ENCODE peak calls at places on chromosomes 5 and 9, in ten cellular contexts. One of them, this sample, is unnamed.

GRCh38 chr9:109499631-109500120 is 1.6 kb upstream of the PTPN3 start:
- DNase-seq in colonic mucosa: peak
- DNase-seq in coronary artery: peak
- DNase-seq in A549: peak
- DNase-seq in body of pancreas: peak
- DNase-seq in SJSA1: peak
- DNase-seq in left ventricle myocardium inferior: peak
- DNase-seq in endodermal cell: peak
- DNase-seq in prostate gland: peak
- DNase-seq in pancreas: peak
- DNase-seq in this sample: no peak

GRCh38 chr5:6755519-6755918 is 42.3 kb downstream of the TENT4A start:
- DNase-seq in colonic mucosa: no peak
- DNase-seq in coronary artery: no peak
- DNase-seq in A549: no peak
- DNase-seq in body of pancreas: no peak
- DNase-seq in SJSA1: no peak
- DNase-seq in left ventricle myocardium inferior: no peak
- DNase-seq in endodermal cell: no peak
- DNase-seq in prostate gland: no peak
- DNase-seq in pancreas: no peak
- DNase-seq in this sample: no peak

GRCh38 chr9:134670042-134670525 is 28.5 kb downstream of the COL5A1 start:
- DNase-seq in colonic mucosa: no peak
- DNase-seq in coronary artery: no peak
- DNase-seq in A549: peak
- DNase-seq in body of pancreas: no peak
- DNase-seq in SJSA1: peak
- DNase-seq in left ventricle myocardium inferior: no peak
- DNase-seq in endodermal cell: no peak
- DNase-seq in prostate gland: no peak
- DNase-seq in pancreas: no peak
- DNase-seq in this sample: no peak

GRCh38 chr5:36027711-36028110 is 36.5 kb upstream of the UGT3A1 start:
- DNase-seq in colonic mucosa: no peak
- DNase-seq in coronary artery: no peak
- DNase-seq in A549: no peak
- DNase-seq in body of pancreas: no peak
- DNase-seq in SJSA1: no peak
- DNase-seq in left ventricle myocardium inferior: no peak
- DNase-seq in endodermal cell: no peak
- DNase-seq in prostate gland: no peak
- DNase-seq in pancreas: no peak
- DNase-seq in this sample: no peak

GRCh38 chr5:76818844-76819831 is at the start of gene F2RL1:
- DNase-seq in colonic mucosa: peak
- DNase-seq in coronary artery: no peak
- DNase-seq in A549: peak
- DNase-seq in body of pancreas: peak
- DNase-seq in SJSA1: peak
- DNase-seq in left ventricle myocardium inferior: peak
- DNase-seq in endodermal cell: peak
- DNase-seq in prostate gland: peak
- DNase-seq in pancreas: peak
- DNase-seq in this sample: no peak

GRCh38 chr5:79146352-79146751 is 34.7 kb downstream of the BHMT start:
- DNase-seq in colonic mucosa: no peak
- DNase-seq in coronary artery: no peak
- DNase-seq in A549: no peak
- DNase-seq in body of pancreas: no peak
- DNase-seq in SJSA1: no peak
- DNase-seq in left ventricle myocardium inferior: no peak
- DNase-seq in endodermal cell: no peak
- DNase-seq in prostate gland: no peak
- DNase-seq in pancreas: no peak
- DNase-seq in this sample: no peak

GRCh38 chr5:77129386-77129785 is 42.3 kb upstream of the ZBED3 start:
- DNase-seq in colonic mucosa: no peak
- DNase-seq in coronary artery: no peak
- DNase-seq in A549: peak
- DNase-seq in body of pancreas: peak
- DNase-seq in SJSA1: no peak
- DNase-seq in left ventricle myocardium inferior: no peak
- DNase-seq in endodermal cell: peak
- DNase-seq in prostate gland: peak
- DNase-seq in pancreas: no peak
- DNase-seq in this sample: no peak

GRCh38 chr5:14464661-14465060 is 116.9 kb upstream of the OTULINL start:
- DNase-seq in colonic mucosa: no peak
- DNase-seq in coronary artery: no peak
- DNase-seq in A549: no peak
- DNase-seq in body of pancreas: no peak
- DNase-seq in SJSA1: no peak
- DNase-seq in left ventricle myocardium inferior: no peak
- DNase-seq in endodermal cell: no peak
- DNase-seq in prostate gland: no peak
- DNase-seq in pancreas: no peak
- DNase-seq in this sample: no peak

GRCh38 chr9:95189230-95190098 is 128.0 kb downstream of the FANCC start:
- DNase-seq in colonic mucosa: no peak
- DNase-seq in coronary artery: no peak
- DNase-seq in A549: no peak
- DNase-seq in body of pancreas: no peak
- DNase-seq in SJSA1: peak
- DNase-seq in left ventricle myocardium inferior: peak
- DNase-seq in endodermal cell: no peak
- DNase-seq in prostate gland: no peak
- DNase-seq in pancreas: no peak
- DNase-seq in this sample: no peak

GRCh38 chr9:100601216-100601615 is 23.3 kb downstream of the CAVIN4 start:
- DNase-seq in colonic mucosa: peak
- DNase-seq in coronary artery: no peak
- DNase-seq in A549: peak
- DNase-seq in body of pancreas: peak
- DNase-seq in SJSA1: peak
- DNase-seq in left ventricle myocardium inferior: no peak
- DNase-seq in endodermal cell: peak
- DNase-seq in prostate gland: peak
- DNase-seq in pancreas: peak
- DNase-seq in this sample: no peak

GRCh38 chr9:99253134-99253533 is 31.1 kb downstream of the SEC61B start:
- DNase-seq in colonic mucosa: no peak
- DNase-seq in coronary artery: no peak
- DNase-seq in A549: no peak
- DNase-seq in body of pancreas: no peak
- DNase-seq in SJSA1: no peak
- DNase-seq in left ventricle myocardium inferior: no peak
- DNase-seq in endodermal cell: peak
- DNase-seq in prostate gland: no peak
- DNase-seq in pancreas: no peak
- DNase-seq in this sample: no peak

GRCh38 chr9:33151007-33151557 is 16.1 kb downstream of the B4GALT1 start:
- DNase-seq in colonic mucosa: peak
- DNase-seq in coronary artery: peak
- DNase-seq in A549: no peak
- DNase-seq in body of pancreas: peak
- DNase-seq in SJSA1: peak
- DNase-seq in left ventricle myocardium inferior: peak
- DNase-seq in endodermal cell: peak
- DNase-seq in prostate gland: no peak
- DNase-seq in pancreas: no peak
- DNase-seq in this sample: no peak

GRCh38 chr5:157328277-157328912 is 62.5 kb downstream of the CYFIP2 start:
- DNase-seq in colonic mucosa: peak
- DNase-seq in coronary artery: no peak
- DNase-seq in A549: peak
- DNase-seq in body of pancreas: peak
- DNase-seq in SJSA1: peak
- DNase-seq in left ventricle myocardium inferior: peak
- DNase-seq in endodermal cell: peak
- DNase-seq in prostate gland: peak
- DNase-seq in pancreas: peak
- DNase-seq in this sample: peak
- H3K27ac ChIP-seq in colonic mucosa: no peak
- H3K27ac ChIP-seq in coronary artery: peak
- H3K27ac ChIP-seq in A549: no peak
- H3K27ac ChIP-seq in body of pancreas: no peak
- H3K27ac ChIP-seq in SJSA1: no peak
- H3K27ac ChIP-seq in left ventricle myocardium inferior: no peak
- H3K27ac ChIP-seq in endodermal cell: no peak
- H3K27ac ChIP-seq in prostate gland: no peak
- H3K27ac ChIP-seq in pancreas: no peak
- H3K27ac ChIP-seq in this sample: no peak

DNA sequence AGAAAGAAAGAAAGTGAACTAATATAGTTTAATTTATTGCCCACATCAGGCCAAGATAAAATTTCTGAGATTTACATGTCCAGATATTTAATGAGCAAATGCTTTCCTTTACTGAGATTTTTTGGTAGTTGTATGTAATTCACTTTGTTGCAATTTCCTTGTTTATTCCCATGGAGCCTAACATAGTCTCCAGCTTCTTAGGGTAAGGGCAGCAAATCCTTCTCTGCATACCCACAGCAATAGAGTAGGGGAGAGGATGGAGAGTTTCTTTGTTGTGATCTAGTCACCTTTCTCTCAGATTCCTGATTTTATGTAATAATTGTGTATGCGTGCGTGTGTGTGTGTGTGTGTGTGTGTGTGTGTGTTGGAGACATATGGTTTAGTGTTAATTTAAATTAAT is 51.6 kb upstream of the DPYSL3 start:
- DNase-seq in colonic mucosa: no peak
- DNase-seq in coronary artery: no peak
- DNase-seq in A549: no peak
- DNase-seq in body of pancreas: no peak
- DNase-seq in SJSA1: peak
- DNase-seq in left ventricle myocardium inferior: no peak
- DNase-seq in endodermal cell: no peak
- DNase-seq in prostate gland: no peak
- DNase-seq in pancreas: no peak
- DNase-seq in this sample: no peak
- H3K27ac ChIP-seq in colonic mucosa: no peak
- H3K27ac ChIP-seq in coronary artery: no peak
- H3K27ac ChIP-seq in A549: no peak
- H3K27ac ChIP-seq in body of pancreas: no peak
- H3K27ac ChIP-seq in SJSA1: peak
- H3K27ac ChIP-seq in left ventricle myocardium inferior: no peak
- H3K27ac ChIP-seq in endodermal cell: no peak
- H3K27ac ChIP-seq in prostate gland: no peak
- H3K27ac ChIP-seq in pancreas: no peak
- H3K27ac ChIP-seq in this sample: no peak

GRCh38 chr9:35571113-35571512 is 33.9 kb upstream of the TESK1 start:
- DNase-seq in colonic mucosa: no peak
- DNase-seq in coronary artery: peak
- DNase-seq in A549: no peak
- DNase-seq in body of pancreas: no peak
- DNase-seq in SJSA1: no peak
- DNase-seq in left ventricle myocardium inferior: no peak
- DNase-seq in endodermal cell: no peak
- DNase-seq in prostate gland: no peak
- DNase-seq in pancreas: no peak
- DNase-seq in this sample: no peak
- H3K27ac ChIP-seq in colonic mucosa: no peak
- H3K27ac ChIP-seq in coronary artery: no peak
- H3K27ac ChIP-seq in A549: no peak
- H3K27ac ChIP-seq in body of pancreas: no peak
- H3K27ac ChIP-seq in SJSA1: no peak
- H3K27ac ChIP-seq in left ventricle myocardium inferior: no peak
- H3K27ac ChIP-seq in endodermal cell: no peak
- H3K27ac ChIP-seq in prostate gland: no peak
- H3K27ac ChIP-seq in pancreas: no peak
- H3K27ac ChIP-seq in this sample: no peak

GRCh38 chr5:178346607-178347334 is 114.2 kb upstream of the PHYKPL start:
- DNase-seq in colonic mucosa: no peak
- DNase-seq in coronary artery: no peak
- DNase-seq in A549: no peak
- DNase-seq in body of pancreas: peak
- DNase-seq in SJSA1: no peak
- DNase-seq in left ventricle myocardium inferior: no peak
- DNase-seq in endodermal cell: no peak
- DNase-seq in prostate gland: no peak
- DNase-seq in pancreas: no peak
- DNase-seq in this sample: peak
- H3K27ac ChIP-seq in colonic mucosa: no peak
- H3K27ac ChIP-seq in coronary artery: no peak
- H3K27ac ChIP-seq in A549: no peak
- H3K27ac ChIP-seq in body of pancreas: no peak
- H3K27ac ChIP-seq in SJSA1: no peak
- H3K27ac ChIP-seq in left ventricle myocardium inferior: no peak
- H3K27ac ChIP-seq in endodermal cell: no peak
- H3K27ac ChIP-seq in prostate gland: no peak
- H3K27ac ChIP-seq in pancreas: no peak
- H3K27ac ChIP-seq in this sample: peak

GRCh38 chr5:149289307-149289706 is 17.6 kb downstream of the AFAP1L1 start:
- DNase-seq in colonic mucosa: no peak
- DNase-seq in coronary artery: no peak
- DNase-seq in A549: no peak
- DNase-seq in body of pancreas: no peak
- DNase-seq in SJSA1: peak
- DNase-seq in left ventricle myocardium inferior: no peak
- DNase-seq in endodermal cell: no peak
- DNase-seq in prostate gland: no peak
- DNase-seq in pancreas: no peak
- DNase-seq in this sample: no peak
- H3K27ac ChIP-seq in colonic mucosa: no peak
- H3K27ac ChIP-seq in coronary artery: peak
- H3K27ac ChIP-seq in A549: no peak
- H3K27ac ChIP-seq in body of pancreas: no peak
- H3K27ac ChIP-seq in SJSA1: peak
- H3K27ac ChIP-seq in left ventricle myocardium inferior: peak
- H3K27ac ChIP-seq in endodermal cell: no peak
- H3K27ac ChIP-seq in prostate gland: no peak
- H3K27ac ChIP-seq in pancreas: no peak
- H3K27ac ChIP-seq in this sample: peak

This sample was measured in substantia nigra.